ENCODE peak calls at places on chromosome 21, in six cellular contexts. One of them, this sample, is unnamed.

GRCh38 chr21:15820327-15820726 is 90.5 kb downstream of the USP25 start:
- DNase-seq in GM23338: no peak
- DNase-seq in HepG2: no peak
- DNase-seq in Panc1: no peak
- DNase-seq in A549: no peak
- DNase-seq in HCT116: no peak
- DNase-seq in this sample: no peak

GRCh38 chr21:41235214-41235613 is 67.3 kb downstream of the BACE2 start:
- DNase-seq in HepG2: no peak
- DNase-seq in Panc1: no peak
- DNase-seq in A549: no peak
- DNase-seq in GM23338: no peak
- DNase-seq in HCT116: no peak
- DNase-seq in this sample: no peak

GRCh38 chr21:26550357-26550756 is 22.7 kb downstream of the CYYR1 start:
- DNase-seq in HepG2: no peak
- DNase-seq in A549: no peak
- DNase-seq in HCT116: no peak
- DNase-seq in Panc1: no peak
- DNase-seq in GM23338: no peak
- DNase-seq in this sample: no peak

GRCh38 chr21:43971992-43972255 is 40.2 kb upstream of the TRAPPC10 start:
- DNase-seq in Panc1: no peak
- DNase-seq in HCT116: no peak
- DNase-seq in GM23338: no peak
- DNase-seq in HepG2: no peak
- DNase-seq in A549: no peak
- DNase-seq in this sample: no peak

GRCh38 chr21:28229811-28230210 is 762.9 kb downstream of the LTN1 start:
- DNase-seq in HepG2: no peak
- DNase-seq in A549: peak; percentile 7
- DNase-seq in Panc1: no peak
- DNase-seq in GM23338: no peak
- DNase-seq in HCT116: no peak
- DNase-seq in this sample: peak; percentile 20

GRCh38 chr21:18350216-18350615 is 53.4 kb downstream of the TMPRSS15 start:
- DNase-seq in GM23338: no peak
- DNase-seq in HepG2: no peak
- DNase-seq in Panc1: no peak
- DNase-seq in HCT116: no peak
- DNase-seq in A549: no peak
- DNase-seq in this sample: no peak

GRCh38 chr21:15408089-15408488 is 321.7 kb upstream of the USP25 start:
- DNase-seq in HepG2: no peak
- DNase-seq in Panc1: no peak
- DNase-seq in A549: no peak
- DNase-seq in GM23338: no peak
- DNase-seq in HCT116: no peak
- DNase-seq in this sample: no peak

GRCh38 chr21:43736224-43736883 is 17.4 kb downstream of the PDXK start:
- DNase-seq in Panc1: no peak
- DNase-seq in HCT116: no peak
- DNase-seq in A549: no peak
- DNase-seq in GM23338: no peak
- DNase-seq in HepG2: no peak
- DNase-seq in this sample: no peak

GRCh38 chr21:43827015-43827611 is 37.7 kb downstream of the RRP1 start:
- DNase-seq in HCT116: peak; percentile 27
- DNase-seq in A549: peak; percentile 41
- DNase-seq in HepG2: no peak
- DNase-seq in GM23338: no peak
- DNase-seq in Panc1: no peak
- DNase-seq in this sample: no peak

GRCh38 chr21:21807598-21807903 is 809.3 kb downstream of the NCAM2 start:
- DNase-seq in A549: no peak
- DNase-seq in HCT116: no peak
- DNase-seq in Panc1: no peak
- DNase-seq in GM23338: no peak
- DNase-seq in HepG2: no peak
- DNase-seq in this sample: no peak

GRCh38 chr21:33199516-33200217 is 30.1 kb upstream of the IFNAR2 start:
- DNase-seq in A549: peak; percentile 86
- DNase-seq in HCT116: peak; percentile 88
- DNase-seq in Panc1: peak; percentile 61
- DNase-seq in GM23338: peak; percentile 91
- DNase-seq in HepG2: peak; percentile 88
- DNase-seq in this sample: peak; percentile 80

GRCh38 chr21:27079807-27080206 is 112.9 kb upstream of the ADAMTS5 start:
- DNase-seq in GM23338: no peak
- DNase-seq in HepG2: no peak
- DNase-seq in HCT116: no peak
- DNase-seq in Panc1: no peak
- DNase-seq in A549: no peak
- DNase-seq in this sample: no peak

GRCh38 chr21:18832081-18832670 is 428.6 kb upstream of the TMPRSS15 start:
- DNase-seq in A549: no peak
- DNase-seq in HepG2: no peak
- DNase-seq in Panc1: no peak
- DNase-seq in HCT116: no peak
- DNase-seq in GM23338: no peak
- DNase-seq in this sample: no peak

GRCh38 chr21:17463441-17463840 is 49.4 kb upstream of the CXADR start:
- DNase-seq in GM23338: no peak
- DNase-seq in Panc1: no peak
- DNase-seq in HepG2: peak; percentile 40
- DNase-seq in A549: peak; percentile 30
- DNase-seq in HCT116: no peak
- DNase-seq in this sample: no peak

GRCh38 chr21:15063821-15064575 is 802 bp downstream of the NRIP1 start:
- DNase-seq in HepG2: no peak
- DNase-seq in GM23338: peak; percentile 66
- DNase-seq in A549: no peak
- DNase-seq in Panc1: no peak
- DNase-seq in HCT116: no peak
- DNase-seq in this sample: peak; percentile 4

DNA sequence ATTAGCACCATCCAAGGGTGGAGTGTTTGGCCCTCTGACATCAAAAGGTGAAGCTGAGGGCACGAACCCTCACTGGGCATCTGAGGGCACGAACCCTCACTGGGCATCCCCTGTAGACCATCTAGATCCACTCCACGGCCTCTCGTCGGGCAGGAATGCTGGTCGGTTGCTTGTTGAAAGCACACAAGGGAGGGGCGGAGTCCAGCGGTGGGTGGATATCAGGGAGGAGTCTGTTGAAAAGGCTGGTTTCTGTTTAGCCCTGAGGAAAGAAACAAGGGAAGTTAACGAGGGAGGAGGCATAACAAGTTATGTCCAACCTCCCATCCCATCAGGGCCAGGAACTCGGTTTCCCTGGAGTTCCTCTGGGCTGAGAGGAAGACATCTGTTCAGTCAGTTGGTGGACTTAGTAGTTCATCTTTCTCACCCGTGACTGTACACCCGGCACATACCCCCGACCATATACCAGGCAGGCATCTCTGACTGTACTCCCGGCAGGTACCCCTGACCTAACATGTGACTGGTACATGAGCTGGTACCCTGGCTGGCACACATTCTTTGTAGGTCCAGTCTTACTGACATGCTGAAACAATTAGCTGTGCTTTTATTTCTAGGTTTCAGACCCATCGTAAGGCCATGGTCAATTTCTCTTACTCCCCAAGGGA is 32.1 kb upstream of the PDE9A start:
- DNase-seq in Panc1: no peak
- DNase-seq in GM23338: no peak
- DNase-seq in HCT116: no peak
- DNase-seq in A549: no peak
- DNase-seq in HepG2: peak; percentile 26
- DNase-seq in this sample: no peak
- TF ChIP-seq REST in Panc1: no peak
- TF ChIP-seq REST in GM23338: no peak
- TF ChIP-seq REST in HCT116: no peak
- TF ChIP-seq REST in A549: no peak
- TF ChIP-seq REST in HepG2: no peak
- TF ChIP-seq REST in this sample: no peak

GRCh38 chr21:39080366-39080765 is 102.9 kb downstream of the PSMG1 start:
- DNase-seq in GM23338: no peak
- DNase-seq in HCT116: no peak
- DNase-seq in A549: no peak
- DNase-seq in HepG2: no peak
- DNase-seq in Panc1: no peak
- DNase-seq in this sample: no peak

GRCh38 chr21:39083377-39084008 is 99.8 kb downstream of the PSMG1 start:
- DNase-seq in HepG2: no peak
- DNase-seq in GM23338: no peak
- DNase-seq in HCT116: no peak
- DNase-seq in A549: no peak
- DNase-seq in Panc1: no peak
- DNase-seq in this sample: peak; percentile 54

GRCh38 chr21:39084073-39084472 is 99.2 kb downstream of the PSMG1 start:
- DNase-seq in HepG2: no peak
- DNase-seq in Panc1: no peak
- DNase-seq in HCT116: no peak
- DNase-seq in GM23338: no peak
- DNase-seq in A549: no peak
- DNase-seq in this sample: no peak

GRCh38 chr21:39084979-39085729 is 98.1 kb downstream of the PSMG1 start:
- DNase-seq in HCT116: no peak
- DNase-seq in GM23338: no peak
- DNase-seq in Panc1: no peak
- DNase-seq in HepG2: peak; percentile 73
- DNase-seq in A549: no peak
- DNase-seq in this sample: no peak

DNA sequence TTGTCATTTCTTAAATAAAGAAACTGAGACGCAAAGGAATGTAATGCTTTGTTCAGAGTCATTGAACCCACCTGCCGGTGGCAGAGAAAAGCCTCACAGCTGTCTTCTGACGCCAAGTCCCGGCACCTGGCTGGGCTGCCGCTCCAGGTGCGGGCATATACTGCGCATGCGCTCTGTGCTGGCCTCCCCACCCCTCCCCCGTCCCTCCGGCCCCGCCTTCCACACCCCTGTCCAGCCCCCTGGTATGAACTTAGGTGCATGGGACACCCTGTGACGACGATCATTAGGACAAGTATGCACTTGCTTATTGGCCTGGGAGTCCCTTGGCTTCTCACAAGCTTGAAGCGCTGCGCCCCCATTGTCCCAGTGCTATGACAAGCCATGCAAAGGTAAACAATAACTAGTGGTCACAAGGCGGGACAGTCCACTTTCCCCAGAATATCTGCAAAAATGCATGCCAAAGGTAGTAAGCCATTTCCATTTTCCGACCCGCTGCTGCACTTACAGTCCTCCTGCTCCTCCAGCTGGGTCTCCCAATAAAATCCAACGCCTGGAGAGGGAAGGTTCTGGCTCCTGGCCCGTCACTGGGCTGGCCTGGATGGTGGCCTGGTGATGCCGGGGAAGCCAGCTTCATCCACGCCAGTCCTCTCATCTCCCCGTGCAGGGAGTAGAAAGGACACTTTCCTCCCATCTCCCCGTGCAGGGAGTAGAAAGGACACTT is 100.4 kb downstream of the PSMG1 start:
- DNase-seq in A549: no peak
- DNase-seq in Panc1: no peak
- DNase-seq in GM23338: peak; percentile 55
- DNase-seq in HCT116: peak; percentile 13
- DNase-seq in HepG2: peak; percentile 64
- DNase-seq in this sample: no peak
- TF ChIP-seq REST in A549: no peak
- TF ChIP-seq REST in Panc1: no peak
- TF ChIP-seq REST in GM23338: no peak
- TF ChIP-seq REST in HCT116: no peak
- TF ChIP-seq REST in HepG2: no peak
- TF ChIP-seq REST in this sample: no peak

GRCh38 chr21:45543710-45544448 is 1.6 kb upstream of the SLC19A1 start:
- DNase-seq in Panc1: no peak
- DNase-seq in A549: no peak
- DNase-seq in GM23338: no peak
- DNase-seq in HCT116: no peak
- DNase-seq in HepG2: no peak
- DNase-seq in this sample: no peak
- TF ChIP-seq REST in Panc1: no peak
- TF ChIP-seq REST in A549: no peak
- TF ChIP-seq REST in GM23338: no peak
- TF ChIP-seq REST in HCT116: no peak
- TF ChIP-seq REST in HepG2: no peak
- TF ChIP-seq REST in this sample: no peak

DNA sequence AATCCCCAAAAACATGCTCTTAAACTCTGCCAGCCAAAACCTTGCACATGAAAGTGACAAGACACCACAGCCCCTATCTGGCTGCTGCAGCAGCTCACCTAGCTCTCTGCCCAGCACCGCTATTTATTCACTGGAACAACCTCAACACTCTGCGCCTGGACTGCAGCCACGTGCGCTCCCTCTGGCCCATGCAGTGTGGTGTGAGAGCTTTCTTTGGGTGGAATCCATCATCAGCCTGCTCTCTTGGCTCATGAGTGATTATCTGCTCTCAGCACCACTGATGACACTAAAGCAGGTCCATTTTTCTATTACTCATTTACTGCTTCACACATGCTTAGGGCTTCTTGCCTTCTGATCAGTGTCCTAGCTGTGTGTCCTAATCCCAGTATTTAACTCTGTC is 11.4 kb downstream of the KCNJ6 start:
- DNase-seq in Panc1: no peak
- DNase-seq in HepG2: no peak
- DNase-seq in HCT116: no peak
- DNase-seq in GM23338: no peak
- DNase-seq in A549: no peak
- DNase-seq in this sample: no peak
- TF ChIP-seq REST in Panc1: no peak
- TF ChIP-seq REST in HepG2: no peak
- TF ChIP-seq REST in HCT116: no peak
- TF ChIP-seq REST in GM23338: no peak
- TF ChIP-seq REST in A549: no peak
- TF ChIP-seq REST in this sample: no peak

GRCh38 chr21:35927262-35927661 is 133.1 kb downstream of the SETD4 start:
- DNase-seq in HepG2: no peak
- DNase-seq in HCT116: no peak
- DNase-seq in GM23338: no peak
- DNase-seq in Panc1: no peak
- DNase-seq in A549: no peak
- DNase-seq in this sample: no peak
- TF ChIP-seq REST in HepG2: no peak
- TF ChIP-seq REST in HCT116: no peak
- TF ChIP-seq REST in GM23338: no peak
- TF ChIP-seq REST in Panc1: no peak
- TF ChIP-seq REST in A549: no peak
- TF ChIP-seq REST in this sample: no peak

GRCh38 chr21:30710499-30710898 is 8.1 kb downstream of the KRTAP21-3 start:
- DNase-seq in A549: no peak
- DNase-seq in GM23338: no peak
- DNase-seq in HepG2: no peak
- DNase-seq in HCT116: no peak
- DNase-seq in Panc1: no peak
- DNase-seq in this sample: no peak
- TF ChIP-seq REST in A549: no peak
- TF ChIP-seq REST in GM23338: no peak
- TF ChIP-seq REST in HepG2: no peak
- TF ChIP-seq REST in HCT116: no peak
- TF ChIP-seq REST in Panc1: no peak
- TF ChIP-seq REST in this sample: no peak